ENCODE peak calls at places on chromosomes 2 and 18, in five cellular contexts. One of them, this sample, is unnamed.

GRCh38 chr2:150046211-150046610 is 441.3 kb downstream of the RND3 start:
- DNase-seq in PC-3: peak
- DNase-seq in lung: no peak
- DNase-seq in type B pancreatic cell: no peak
- DNase-seq in thyroid gland: no peak
- DNase-seq in this sample: no peak

GRCh38 chr18:46007165-46007564 is 40.0 kb upstream of the EPG5 start:
- DNase-seq in PC-3: no peak
- DNase-seq in lung: no peak
- DNase-seq in type B pancreatic cell: no peak
- DNase-seq in thyroid gland: no peak
- DNase-seq in this sample: no peak

GRCh38 chr2:196991061-196991460 is 64.6 kb upstream of the PGAP1 start:
- DNase-seq in PC-3: no peak
- DNase-seq in lung: no peak
- DNase-seq in type B pancreatic cell: no peak
- DNase-seq in thyroid gland: no peak
- DNase-seq in this sample: no peak

GRCh38 chr18:74450626-74451025 is 6.5 kb downstream of the DIPK1C start:
- DNase-seq in PC-3: no peak
- DNase-seq in lung: no peak
- DNase-seq in type B pancreatic cell: peak
- DNase-seq in thyroid gland: no peak
- DNase-seq in this sample: peak

GRCh38 chr2:40658917-40659316 is 207.0 kb upstream of the SLC8A1 start:
- DNase-seq in PC-3: peak
- DNase-seq in lung: no peak
- DNase-seq in type B pancreatic cell: no peak
- DNase-seq in thyroid gland: no peak
- DNase-seq in this sample: no peak

GRCh38 chr2:166067204-166067603 is 60.6 kb downstream of the SCN1A start:
- DNase-seq in PC-3: no peak
- DNase-seq in lung: no peak
- DNase-seq in type B pancreatic cell: no peak
- DNase-seq in thyroid gland: no peak
- DNase-seq in this sample: no peak

GRCh38 chr18:36829362-36830140 is 624 bp downstream of the KIAA1328 start:
- DNase-seq in PC-3: peak
- DNase-seq in lung: no peak
- DNase-seq in type B pancreatic cell: no peak
- DNase-seq in thyroid gland: peak
- DNase-seq in this sample: no peak

GRCh38 chr2:75054296-75054695 is 95.9 kb downstream of the POLE4 start:
- DNase-seq in PC-3: no peak
- DNase-seq in lung: no peak
- DNase-seq in type B pancreatic cell: no peak
- DNase-seq in thyroid gland: no peak
- DNase-seq in this sample: no peak

GRCh38 chr18:4233468-4233867 is 221.6 kb downstream of the DLGAP1 start:
- DNase-seq in PC-3: no peak
- DNase-seq in lung: no peak
- DNase-seq in type B pancreatic cell: no peak
- DNase-seq in thyroid gland: no peak
- DNase-seq in this sample: no peak

GRCh38 chr18:61975526-61976326 is 82.9 kb upstream of the RNF152 start:
- DNase-seq in PC-3: no peak
- DNase-seq in lung: no peak
- DNase-seq in type B pancreatic cell: no peak
- DNase-seq in thyroid gland: no peak
- DNase-seq in this sample: no peak

GRCh38 chr2:70990216-70990615 is 4.5 kb downstream of the TEX261 start:
- DNase-seq in PC-3: no peak
- DNase-seq in lung: no peak
- DNase-seq in type B pancreatic cell: no peak
- DNase-seq in thyroid gland: no peak
- DNase-seq in this sample: peak

GRCh38 chr18:13610517-13610916 is 115.8 kb downstream of the FAM210A start:
- DNase-seq in PC-3: no peak
- DNase-seq in lung: no peak
- DNase-seq in type B pancreatic cell: no peak
- DNase-seq in thyroid gland: no peak
- DNase-seq in this sample: no peak

GRCh38 chr2:144217853-144218633 is 301.9 kb downstream of the ZEB2 start:
- DNase-seq in PC-3: peak
- DNase-seq in lung: no peak
- DNase-seq in type B pancreatic cell: no peak
- DNase-seq in thyroid gland: no peak
- DNase-seq in this sample: no peak

GRCh38 chr2:237576974-237577373 is 10.6 kb downstream of the PRLH start:
- DNase-seq in PC-3: no peak
- DNase-seq in lung: no peak
- DNase-seq in type B pancreatic cell: no peak
- DNase-seq in thyroid gland: no peak
- DNase-seq in this sample: no peak

GRCh38 chr18:62710417-62710816 is 4.9 kb upstream of the PHLPP1 start:
- DNase-seq in PC-3: peak
- DNase-seq in lung: no peak
- DNase-seq in type B pancreatic cell: no peak
- DNase-seq in thyroid gland: no peak
- DNase-seq in this sample: no peak

GRCh38 chr18:74342416-74343043 is 26.9 kb downstream of the C18orf63 start:
- DNase-seq in PC-3: peak
- DNase-seq in lung: no peak
- DNase-seq in type B pancreatic cell: no peak
- DNase-seq in thyroid gland: peak
- DNase-seq in this sample: no peak

GRCh38 chr2:101124684-101125366 is 26.4 kb downstream of the TBC1D8 start:
- DNase-seq in PC-3: peak
- DNase-seq in lung: peak
- DNase-seq in type B pancreatic cell: no peak
- DNase-seq in thyroid gland: peak
- DNase-seq in this sample: no peak

GRCh38 chr2:72533767-72534166 is 292.1 kb downstream of the EXOC6B start:
- DNase-seq in PC-3: peak
- DNase-seq in lung: no peak
- DNase-seq in type B pancreatic cell: no peak
- DNase-seq in thyroid gland: no peak
- DNase-seq in this sample: no peak

GRCh38 chr2:127864877-127865276 is 6.9 kb upstream of the POLR2D start:
- DNase-seq in PC-3: no peak
- DNase-seq in lung: no peak
- DNase-seq in type B pancreatic cell: no peak
- DNase-seq in thyroid gland: no peak
- DNase-seq in this sample: no peak

GRCh38 chr2:109703076-109703475 is 88.9 kb downstream of the SOWAHC start:
- DNase-seq in PC-3: peak
- DNase-seq in lung: no peak
- DNase-seq in type B pancreatic cell: no peak
- DNase-seq in thyroid gland: no peak
- DNase-seq in this sample: no peak

GRCh38 chr2:239158641-239159475 is 242.0 kb downstream of the HDAC4 start:
- DNase-seq in PC-3: no peak
- DNase-seq in lung: no peak
- DNase-seq in type B pancreatic cell: peak
- DNase-seq in thyroid gland: no peak
- DNase-seq in this sample: peak

GRCh38 chr18:25299426-25299825 is 52.5 kb downstream of the ZNF521 start:
- DNase-seq in PC-3: peak
- DNase-seq in lung: no peak
- DNase-seq in type B pancreatic cell: no peak
- DNase-seq in thyroid gland: no peak
- DNase-seq in this sample: no peak

DNA sequence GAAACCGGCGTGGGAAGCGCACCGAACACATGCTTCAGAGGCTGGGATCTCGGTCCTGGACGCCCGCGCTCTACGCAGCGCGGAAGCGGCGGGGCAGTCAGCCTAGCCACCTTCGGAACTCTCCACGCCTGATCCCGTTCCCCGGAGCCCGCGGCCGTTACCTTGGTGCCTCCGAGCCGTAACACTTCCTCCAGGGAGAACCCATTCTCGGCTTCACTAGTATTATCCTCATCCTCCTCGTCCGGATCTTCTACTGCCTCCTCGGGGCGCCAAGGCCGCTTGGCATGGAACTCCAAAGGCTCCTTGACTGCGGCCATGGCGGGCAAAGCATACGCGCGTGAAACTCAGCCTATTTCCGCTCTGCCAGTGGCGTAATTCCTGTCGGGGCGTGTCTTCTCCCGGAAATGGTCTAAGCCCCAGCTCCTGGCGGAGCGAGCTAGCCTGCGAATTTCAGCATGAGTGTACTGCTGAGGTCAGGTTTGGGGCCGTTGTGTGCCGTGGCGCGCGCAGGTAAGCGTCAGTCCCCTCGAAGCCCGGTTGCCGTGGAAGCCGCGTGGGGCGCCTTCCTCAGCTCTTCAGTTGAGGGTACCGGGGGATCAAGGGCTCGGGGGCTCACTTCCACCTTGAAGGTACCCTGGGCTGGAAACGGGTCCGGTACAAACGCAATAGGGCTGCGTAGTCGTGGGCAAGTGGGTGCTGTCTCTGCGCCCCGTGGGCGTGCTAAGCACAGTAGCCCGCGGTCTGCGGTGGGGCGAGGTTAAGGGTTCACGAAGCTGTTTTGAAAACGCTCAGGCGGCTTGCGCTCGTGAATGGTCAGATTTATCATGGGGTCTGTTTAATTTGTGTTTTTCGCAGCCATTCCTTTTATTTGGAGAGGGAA is at the start of the genes CEBPZ and NDUFAF7:
- DNase-seq in PC-3: peak
- DNase-seq in lung: peak
- DNase-seq in type B pancreatic cell: peak
- DNase-seq in thyroid gland: peak
- DNase-seq in this sample: peak
- TF ChIP-seq CTCF in PC-3: no peak
- TF ChIP-seq CTCF in lung: no peak
- TF ChIP-seq CTCF in type B pancreatic cell: no peak
- TF ChIP-seq CTCF in thyroid gland: no peak
- TF ChIP-seq CTCF in this sample: no peak

DNA sequence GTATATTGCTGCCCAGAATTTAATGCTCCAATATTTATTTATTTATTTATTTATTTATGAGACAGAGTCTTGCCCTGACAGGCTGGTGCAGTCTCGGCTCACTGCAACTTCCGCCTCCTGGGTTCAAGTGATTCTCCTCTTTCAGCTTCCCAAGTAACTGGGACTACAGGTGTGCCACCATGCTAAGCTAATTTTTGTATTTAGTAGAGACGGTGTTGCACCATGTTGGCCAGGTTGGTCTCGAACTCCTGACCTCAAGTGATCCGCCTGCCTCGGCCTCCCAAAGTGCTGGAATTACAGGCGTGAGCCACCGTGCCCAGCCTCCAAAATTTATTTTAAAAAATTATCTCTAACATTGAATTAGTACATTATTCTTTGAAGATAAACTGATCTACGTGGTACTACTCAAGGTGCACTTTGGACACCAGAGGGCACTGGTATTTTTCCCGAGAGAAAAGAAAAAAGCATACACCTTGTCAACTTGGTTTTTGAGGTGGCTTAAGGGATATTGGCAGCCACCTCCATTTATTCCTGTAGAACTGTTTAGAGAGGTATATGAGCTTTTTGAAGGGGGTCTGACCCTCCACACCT is 1.4 kb upstream of the IDH1 start:
- DNase-seq in PC-3: peak
- DNase-seq in lung: no peak
- DNase-seq in type B pancreatic cell: no peak
- DNase-seq in thyroid gland: no peak
- DNase-seq in this sample: no peak
- TF ChIP-seq CTCF in PC-3: peak
- TF ChIP-seq CTCF in lung: no peak
- TF ChIP-seq CTCF in type B pancreatic cell: peak
- TF ChIP-seq CTCF in thyroid gland: peak
- TF ChIP-seq CTCF in this sample: no peak

DNA sequence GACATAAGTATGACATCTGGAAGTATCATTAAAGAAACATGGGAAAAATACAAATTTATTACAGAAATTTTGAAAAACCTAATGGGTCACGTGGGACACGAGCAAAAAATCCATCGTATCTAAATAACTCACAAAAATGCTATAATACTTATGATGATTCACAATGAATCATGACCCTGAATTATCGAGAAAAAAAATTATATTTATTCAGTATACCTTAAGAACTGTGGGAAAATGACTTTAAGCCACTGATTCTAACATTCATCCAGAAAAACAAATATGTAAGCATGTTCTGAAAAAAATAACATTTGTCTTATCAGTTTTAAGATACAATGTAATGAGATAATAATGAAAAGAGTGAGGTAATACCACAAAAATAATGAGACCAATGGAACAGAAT is 51.8 kb downstream of the ZNF385B start:
- DNase-seq in PC-3: peak
- DNase-seq in lung: no peak
- DNase-seq in type B pancreatic cell: no peak
- DNase-seq in thyroid gland: no peak
- DNase-seq in this sample: no peak
- TF ChIP-seq CTCF in PC-3: no peak
- TF ChIP-seq CTCF in lung: no peak
- TF ChIP-seq CTCF in type B pancreatic cell: no peak
- TF ChIP-seq CTCF in thyroid gland: no peak
- TF ChIP-seq CTCF in this sample: no peak

GRCh38 chr2:63842149-63843061 is 709 bp downstream of the UGP2 start:
- DNase-seq in PC-3: peak
- DNase-seq in lung: peak
- DNase-seq in type B pancreatic cell: no peak
- DNase-seq in thyroid gland: peak
- DNase-seq in this sample: no peak

GRCh38 chr2:63843093-63843492 is 1.4 kb downstream of the UGP2 start:
- DNase-seq in PC-3: no peak
- DNase-seq in lung: no peak
- DNase-seq in type B pancreatic cell: no peak
- DNase-seq in thyroid gland: no peak
- DNase-seq in this sample: no peak

GRCh38 chr2:63841254-63842022 is at the start of gene UGP2:
- DNase-seq in PC-3: peak
- DNase-seq in lung: peak
- DNase-seq in type B pancreatic cell: peak
- DNase-seq in thyroid gland: peak
- DNase-seq in this sample: peak

GRCh38 chr2:63840081-63840784 is 1.5 kb upstream of the UGP2 start:
- DNase-seq in PC-3: peak
- DNase-seq in lung: peak
- DNase-seq in type B pancreatic cell: no peak
- DNase-seq in thyroid gland: no peak
- DNase-seq in this sample: no peak

DNA sequence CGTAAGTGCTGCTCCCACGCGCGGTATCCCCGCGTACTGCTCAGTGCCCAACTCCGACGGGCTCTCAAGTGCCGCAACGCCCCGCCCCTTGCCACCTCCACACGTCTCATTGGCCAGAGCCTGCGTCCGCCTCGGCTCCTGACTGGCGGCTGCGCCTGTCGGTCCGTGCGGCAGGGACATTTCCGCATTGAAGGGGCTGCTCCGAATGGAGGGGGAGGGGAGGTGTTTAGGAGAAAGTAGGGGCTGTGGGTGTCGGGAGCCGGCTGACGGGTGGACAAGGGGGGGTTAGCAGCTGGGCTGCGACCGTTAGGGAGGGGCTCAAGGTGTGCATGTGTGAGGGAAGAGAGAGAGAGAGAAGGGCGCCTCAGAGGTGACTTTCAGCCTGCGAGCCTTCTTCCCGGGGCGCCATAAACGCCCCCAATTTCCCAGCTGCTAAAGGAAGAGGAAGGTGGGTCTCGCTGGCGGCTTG is 877 bp upstream of the UGP2 start:
- DNase-seq in PC-3: peak
- DNase-seq in lung: peak
- DNase-seq in type B pancreatic cell: peak
- DNase-seq in thyroid gland: peak
- DNase-seq in this sample: peak
- TF ChIP-seq CTCF in PC-3: no peak
- TF ChIP-seq CTCF in lung: no peak
- TF ChIP-seq CTCF in type B pancreatic cell: no peak
- TF ChIP-seq CTCF in thyroid gland: no peak
- TF ChIP-seq CTCF in this sample: no peak